ENCODE peak calls at places on chromosomes 5 and 9, in five cellular contexts. N is natural killer cell; M is AG04450; F is GM23338; Y is CD4-positive, alpha-beta T cell. V is an unnamed sample.

GRCh38 chr9:95826183-95826838 is 49.2 kb upstream of the ERCC6L2 start:
- DNase-seq in F (no peak), M (no peak), Y (no peak), N (no peak), V (no peak)

GRCh38 chr5:151660616-151661015 is 26.1 kb downstream of the SPARC start:
- DNase-seq in Y (no peak), F (no peak), N (no peak), M (no peak), V (peak; percentile 47)

GRCh38 chr9:114083693-114084092 is 5.6 kb upstream of the AMBP start:
- DNase-seq in Y (no peak), N (no peak), M (no peak), F (no peak), V (no peak)

GRCh38 chr5:173180331-173180730 is 36.0 kb downstream of the BNIP1 start:
- DNase-seq in F (no peak), M (no peak), N (no peak), Y (no peak), V (no peak)

GRCh38 chr5:1197876-1198666 is 3.3 kb upstream of the SLC6A19 start:
- DNase-seq in Y (no peak), F (no peak), N (no peak), M (no peak), V (no peak)

GRCh38 chr5:145408048-145408341 is 427.1 kb downstream of the PRELID2 start:
- DNase-seq in Y (no peak), M (no peak), F (no peak), N (no peak), V (no peak)

GRCh38 chr9:72726951-72727350 is 205.5 kb downstream of the TMC1 start:
- DNase-seq in N (no peak), Y (no peak), M (no peak), F (peak; percentile 74), V (no peak)

GRCh38 chr9:96169488-96169887 is 132.5 kb downstream of the HSD17B3 start:
- DNase-seq in N (no peak), F (peak; percentile 88), M (no peak), Y (no peak), V (peak; percentile 21)

GRCh38 chr9:2489838-2490314 is 131.7 kb upstream of the VLDLR start:
- DNase-seq in N (no peak), M (peak; percentile 16), Y (no peak), F (no peak), V (no peak)

GRCh38 chr9:133994359-133995011 is 2.4 kb upstream of the VAV2 start:
- DNase-seq in M (no peak), N (peak; percentile 77), Y (peak; percentile 53), F (peak; percentile 86), V (peak; percentile 76)

GRCh38 chr5:154587123-154587725 is 109.2 kb upstream of the HAND1 start:
- DNase-seq in M (no peak), Y (no peak), N (no peak), F (no peak), V (no peak)

GRCh38 chr5:135245521-135246499 is 153.2 kb downstream of the MACROH2A1 start:
- DNase-seq in N (no peak), Y (no peak), M (no peak), F (no peak), V (peak; percentile 98)

GRCh38 chr5:443239-444151 is 519 bp downstream of the EXOC3 start:
- DNase-seq in N (peak; percentile 31), F (no peak), Y (peak; percentile 19), M (no peak), V (no peak)

GRCh38 chr5:104016650-104017049 is 454.1 kb upstream of the NUDT12 start:
- DNase-seq in M (peak; percentile 4), N (no peak), F (no peak), Y (no peak), V (no peak)

GRCh38 chr9:91006046-91006445 is 204.4 kb downstream of the SYK start:
- DNase-seq in M (no peak), F (no peak), Y (no peak), N (no peak), V (no peak)

GRCh38 chr9:36871606-36872005 is 162.5 kb downstream of the PAX5 start:
- DNase-seq in F (no peak), N (no peak), Y (no peak), M (no peak), V (no peak)

GRCh38 chr9:96222132-96222531 is 79.8 kb downstream of the HSD17B3 start:
- DNase-seq in Y (no peak), M (no peak), F (peak; percentile 75), N (no peak), V (peak; percentile 32)

DNA sequence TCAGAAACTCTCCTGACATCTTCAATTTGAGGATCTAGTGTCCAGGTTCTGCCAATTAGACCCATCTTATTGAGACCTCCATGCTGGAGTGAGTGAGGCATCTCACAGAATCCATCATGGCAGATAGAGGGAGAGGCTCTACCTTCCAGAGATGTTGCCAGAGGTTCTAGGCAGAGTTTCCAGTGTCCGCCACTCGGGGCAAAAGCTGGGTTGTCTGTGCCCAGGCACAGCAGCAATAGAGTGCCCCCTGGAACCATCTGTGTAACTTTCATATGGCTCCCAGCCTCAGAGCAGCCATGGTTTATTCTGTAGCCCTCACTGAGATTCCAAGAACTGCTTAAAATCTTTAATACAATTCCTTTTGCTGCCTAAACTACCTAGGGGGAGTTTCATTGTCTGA is 16.6 kb upstream of the CCDC112 start:
- DNase-seq in M (no peak), F (peak; percentile 23), N (no peak), Y (no peak), V (no peak)
- TF ChIP-seq CTCF in M (no peak), F (peak; percentile 16), N (no peak), Y (no peak), V (no peak)

DNA sequence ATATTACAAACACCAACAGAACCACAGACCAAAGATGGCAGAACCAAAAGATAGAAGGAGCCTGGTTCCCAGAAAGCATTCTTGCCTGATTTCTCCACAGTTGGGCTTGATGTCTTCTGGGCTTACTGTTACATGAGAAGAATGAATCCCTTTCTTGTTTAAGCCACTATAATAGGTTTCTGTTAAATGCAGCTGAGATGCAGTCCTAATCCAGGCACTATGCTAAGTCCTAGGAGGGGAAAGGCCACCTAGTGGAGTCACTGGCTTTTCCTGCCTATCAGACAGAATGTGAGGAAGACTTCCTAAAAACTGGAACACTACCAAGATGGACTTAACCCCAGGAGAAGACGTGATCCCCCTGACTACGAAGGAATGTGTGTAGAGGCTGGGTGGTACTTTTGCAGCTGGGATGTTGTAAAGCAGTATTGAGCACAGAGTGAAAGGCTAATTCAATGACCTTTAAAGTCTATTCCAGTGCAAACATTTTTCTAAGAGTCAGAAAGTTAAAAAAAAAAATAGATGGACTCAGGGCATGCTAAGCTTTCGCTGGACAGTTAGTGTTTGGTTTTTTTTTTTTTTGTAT is 34.3 kb upstream of the FSD1L start:
- DNase-seq in M (no peak), F (peak; percentile 44), N (no peak), Y (no peak), V (peak; percentile 55)
- TF ChIP-seq CTCF in M (peak; percentile 52), F (peak; percentile 48), N (no peak), Y (no peak), V (peak; percentile 30)

GRCh38 chr9:115341401-115341800 is 223.4 kb upstream of the TNC start:
- DNase-seq in Y (no peak), N (no peak), F (no peak), M (no peak), V (no peak)
- TF ChIP-seq CTCF in Y (no peak), N (no peak), F (no peak), M (no peak), V (no peak)

GRCh38 chr5:176870110-176870591 is 29.0 kb downstream of the HK3 start:
- DNase-seq in Y (no peak), M (peak; percentile 3), N (no peak), F (peak; percentile 84), V (peak; percentile 59)
- TF ChIP-seq CTCF in Y (no peak), M (peak; percentile 36), N (no peak), F (peak; percentile 66), V (peak; percentile 24)

V was measured in MCF 10A.